ENCODE peak calls at places on chromosomes 2 and 18, in four cellular contexts. X, R, D and M are unnamed samples.

GRCh38 chr2:159549234-159549633 is 67.1 kb downstream of the BAZ2B start:
- DNase-seq in X (peak; percentile 1), D (no peak), R (no peak), M (no peak)

GRCh38 chr2:44110444-44110843 is 58.2 kb upstream of the PPM1B start:
- DNase-seq in X (no peak), R (no peak), D (no peak), M (no peak)

GRCh38 chr18:56309104-56309503 is 329.3 kb downstream of the TXNL1 start:
- DNase-seq in D (no peak), R (no peak), X (no peak), M (no peak)

GRCh38 chr2:115412501-115412900 is 970.1 kb downstream of the DPP10 start:
- DNase-seq in X (no peak), R (no peak), D (no peak), M (no peak)

GRCh38 chr2:241978670-241979069 is 109.1 kb downstream of the RTP5 start:
- DNase-seq in X (no peak), D (no peak), R (no peak), M (no peak)

GRCh38 chr2:97870396-97870843 is 125.3 kb downstream of the TMEM131 start:
- DNase-seq in X (peak; percentile 97), R (no peak), D (no peak), M (no peak)

GRCh38 chr2:19362652-19363473 is 4.4 kb upstream of the OSR1 start:
- DNase-seq in D (peak; percentile 87), R (peak; percentile 93), X (peak; percentile 85), M (no peak)

GRCh38 chr2:175877845-175878563 is 124.1 kb downstream of the LNPK start:
- DNase-seq in X (no peak), R (no peak), D (no peak), M (no peak)

GRCh38 chr2:186098821-186099220 is 360.2 kb downstream of the FSIP2 start:
- DNase-seq in R (no peak), X (no peak), D (no peak), M (no peak)

GRCh38 chr2:3536682-3537632 is 17.6 kb upstream of the ADI1 start:
- DNase-seq in X (peak; percentile 33), R (peak; percentile 79), D (peak; percentile 81), M (no peak)

GRCh38 chr2:118986733-118987132 is 44.7 kb downstream of the MARCO start:
- DNase-seq in D (no peak), R (no peak), X (no peak), M (no peak)

GRCh38 chr2:240589381-240589780 is 2.8 kb downstream of the CAPN10 start:
- DNase-seq in X (no peak), D (no peak), R (peak; percentile 55), M (peak; percentile 63)

GRCh38 chr2:63692002-63692606 is 103.3 kb downstream of the MDH1 start:
- DNase-seq in R (no peak), X (peak; percentile 44), D (peak; percentile 43), M (no peak)

GRCh38 chr2:109690822-109691541 is 76.8 kb downstream of the SOWAHC start:
- DNase-seq in R (peak; percentile 87), X (no peak), D (no peak), M (no peak)

GRCh38 chr18:21599585-21600525 is 649 bp downstream of the ESCO1 start:
- DNase-seq in R (no peak), X (no peak), D (peak; percentile 21), M (no peak)

GRCh38 chr18:44922968-44923367 is 242.3 kb downstream of the SETBP1 start:
- DNase-seq in D (no peak), R (no peak), X (no peak), M (no peak)

GRCh38 chr2:164046040-164046439 is 310.2 kb upstream of the FIGN start:
- DNase-seq in R (no peak), D (no peak), X (no peak), M (no peak)

GRCh38 chr2:109513749-109514588 is 99.8 kb downstream of the SEPTIN10 start:
- DNase-seq in X (peak; percentile 89), D (no peak), R (no peak), M (no peak)

GRCh38 chr18:49723648-49724180 is 89.6 kb downstream of the ACAA2 start:
- DNase-seq in D (no peak), X (peak; percentile 3), R (no peak), M (no peak)

GRCh38 chr2:230865766-230866703 is 1.3 kb downstream of the ITM2C start:
- DNase-seq in D (no peak), R (peak; percentile 77), X (no peak), M (no peak)

GRCh38 chr2:172672999-172673726 is 62.5 kb upstream of the RAPGEF4 start:
- DNase-seq in R (no peak), D (no peak), X (peak; percentile 56), M (no peak)

GRCh38 chr2:82993631-82994030 is 1465.4 kb downstream of the SUCLG1 start:
- DNase-seq in X (peak; percentile 71), R (no peak), D (no peak), M (no peak)

GRCh38 chr2:218645126-218645525 is 14.3 kb downstream of the ZNF142 start:
- DNase-seq in X (peak; percentile 66), R (no peak), D (no peak), M (no peak)

GRCh38 chr18:46712406-46712805 is 44.4 kb downstream of the ST8SIA5 start:
- DNase-seq in R (no peak), D (no peak), X (peak; percentile 91), M (no peak)

GRCh38 chr2:10971855-10972348 is 60.2 kb downstream of the KCNF1 start:
- DNase-seq in R (peak; percentile 51), X (no peak), D (no peak), M (no peak)

GRCh38 chr2:579351-579886 is 97.8 kb downstream of the TMEM18 start:
- DNase-seq in R (no peak), D (no peak), X (no peak), M (peak; percentile 76)

GRCh38 chr2:181685150-181685688 is 4.9 kb upstream of the NEUROD1 start:
- DNase-seq in D (no peak), R (no peak), X (no peak), M (peak; percentile 61)